ENCODE peak calls at places on chromosome 20, in ten cellular contexts. N is omental fat pad, I is OCI-LY7, A is activated B cell treated with CpG ODN at 0.5 μM for 24 hours, L is fibroblast of villous mesenchyme, T is brain microvascular endothelial cell, F is AG10803, Q is nephron progenitor cell, S is suprapubic skin, U is progenitor cell of endocrine pancreas. W is an unnamed sample.

GRCh38 chr20:63597651-63598478 is 23.8 kb upstream of the HELZ2 start:
- DNase-seq in N (no peak), I (no peak), A (no peak), L (no peak), T (no peak), F (no peak), Q (no peak), S (no peak), U (no peak), W (no peak)

GRCh38 chr20:63503524-63503923 is 4.6 kb upstream of the EEF1A2 start:
- DNase-seq in N (no peak), I (no peak), A (no peak), L (no peak), T (no peak), F (no peak), Q (no peak), S (no peak), U (no peak), W (no peak)

GRCh38 chr20:22411568-22412450 is 172.6 kb downstream of the FOXA2 start:
- DNase-seq in N (no peak), I (no peak), A (no peak), L (peak; percentile 20), T (no peak), F (peak; percentile 31), Q (no peak), S (no peak), U (no peak), W (no peak)

GRCh38 chr20:1154734-1155133 is 30.0 kb downstream of the TMEM74B start:
- DNase-seq in N (no peak), I (no peak), A (no peak), L (no peak), T (no peak), F (no peak), Q (no peak), S (no peak), U (no peak), W (no peak)

GRCh38 chr20:32278199-32278643 is 770 bp downstream of the KIF3B start:
- DNase-seq in N (no peak), I (peak; percentile 63), A (peak; percentile 32), L (peak; percentile 27), T (peak; percentile 3), F (no peak), Q (no peak), S (no peak), U (no peak), W (no peak)

GRCh38 chr20:4441871-4442270 is 279.8 kb upstream of the PRND start:
- DNase-seq in N (no peak), I (no peak), A (no peak), L (no peak), T (no peak), F (peak; percentile 57), Q (no peak), S (no peak), U (no peak), W (no peak)

GRCh38 chr20:63393566-63393965 is 32.4 kb upstream of the CHRNA4 start:
- DNase-seq in N (no peak), I (no peak), A (no peak), L (no peak), T (no peak), F (no peak), Q (no peak), S (no peak), U (no peak), W (no peak)

GRCh38 chr20:58071991-58072390 is 156.5 kb downstream of the ANKRD60 start:
- DNase-seq in N (no peak), I (no peak), A (no peak), L (no peak), T (no peak), F (no peak), Q (no peak), S (no peak), U (no peak), W (no peak)

GRCh38 chr20:10646886-10647420 is 26.8 kb downstream of the JAG1 start:
- DNase-seq in N (no peak), I (no peak), A (no peak), L (no peak), T (no peak), F (no peak), Q (no peak), S (no peak), U (no peak), W (no peak)

GRCh38 chr20:10648651-10649050 is 25.1 kb downstream of the JAG1 start:
- DNase-seq in N (no peak), I (no peak), A (no peak), L (peak; percentile 79), T (peak; percentile 92), F (peak; percentile 84), Q (no peak), S (no peak), U (no peak), W (no peak)

GRCh38 chr20:10647909-10648308 is 25.9 kb downstream of the JAG1 start:
- DNase-seq in N (no peak), I (no peak), A (no peak), L (no peak), T (no peak), F (no peak), Q (no peak), S (no peak), U (no peak), W (no peak)

GRCh38 chr20:10646006-10646405 is 27.8 kb downstream of the JAG1 start:
- DNase-seq in N (no peak), I (no peak), A (no peak), L (no peak), T (no peak), F (no peak), Q (no peak), S (peak; percentile 35), U (no peak), W (no peak)

GRCh38 chr20:10647471-10647870 is 26.3 kb downstream of the JAG1 start:
- DNase-seq in N (no peak), I (peak; percentile 12), A (no peak), L (no peak), T (no peak), F (no peak), Q (no peak), S (no peak), U (no peak), W (peak; percentile 34)
- TF ChIP-seq CTCF in N (no peak), I (peak; percentile 41), A (no peak), L (peak; percentile 53), T (peak; percentile 68), F (peak; percentile 33), Q (peak; percentile 17), S (no peak), U (peak; percentile 39), W (peak; percentile 35)

DNA sequence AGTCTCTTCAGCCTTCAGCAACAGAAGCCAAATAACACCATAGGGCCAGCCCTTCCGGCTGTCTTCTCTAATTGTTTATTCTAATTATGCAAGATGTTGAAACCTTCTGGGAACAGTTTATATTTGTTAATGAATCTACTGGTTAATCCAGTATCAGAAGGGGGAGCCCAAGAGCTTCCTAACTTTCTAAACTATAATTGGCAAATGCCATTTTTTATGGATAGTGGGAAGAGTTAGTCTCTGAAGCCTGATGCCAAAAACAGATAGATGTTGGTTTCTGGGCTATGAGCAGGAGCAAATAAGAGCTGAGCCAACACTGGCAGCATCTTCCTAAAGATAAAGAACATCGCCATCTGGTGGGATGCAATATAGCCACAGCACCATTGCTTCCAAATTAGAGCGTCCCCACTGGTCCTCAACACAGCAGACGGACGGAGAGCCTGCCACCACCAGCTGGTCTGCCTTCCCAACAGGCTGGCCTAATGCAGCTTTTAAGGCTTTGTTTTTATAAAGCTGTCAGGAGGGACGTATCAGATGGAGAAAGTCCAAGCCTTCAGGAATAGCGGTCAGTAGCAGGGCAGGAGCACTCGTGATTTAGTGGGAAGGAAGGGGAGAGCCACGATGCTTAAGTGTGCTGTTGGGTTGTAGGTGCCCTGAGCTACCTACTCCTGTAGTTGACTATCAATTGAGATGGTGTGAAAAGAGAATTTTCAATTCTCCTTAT is 118.8 kb downstream of the RALGAPA2 start:
- DNase-seq in N (no peak), I (peak; percentile 37), A (no peak), L (peak; percentile 67), T (peak; percentile 51), F (peak; percentile 50), Q (peak; percentile 26), S (no peak), U (no peak), W (peak; percentile 85)
- TF ChIP-seq CTCF in N (no peak), I (peak; percentile 73), A (no peak), L (peak; percentile 57), T (peak; percentile 76), F (peak; percentile 57), Q (peak; percentile 51), S (peak; percentile 13), U (peak; percentile 45), W (peak; percentile 64)

GRCh38 chr20:50504231-50504823 is 5.9 kb upstream of the PTPN1 start:
- DNase-seq in N (no peak), I (peak; percentile 41), A (no peak), L (peak; percentile 86), T (no peak), F (no peak), Q (no peak), S (no peak), U (no peak), W (no peak)
- TF ChIP-seq CTCF in N (no peak), I (peak; percentile 72), A (no peak), L (peak; percentile 24), T (peak; percentile 36), F (peak; percentile 15), Q (no peak), S (no peak), U (no peak), W (no peak)

DNA sequence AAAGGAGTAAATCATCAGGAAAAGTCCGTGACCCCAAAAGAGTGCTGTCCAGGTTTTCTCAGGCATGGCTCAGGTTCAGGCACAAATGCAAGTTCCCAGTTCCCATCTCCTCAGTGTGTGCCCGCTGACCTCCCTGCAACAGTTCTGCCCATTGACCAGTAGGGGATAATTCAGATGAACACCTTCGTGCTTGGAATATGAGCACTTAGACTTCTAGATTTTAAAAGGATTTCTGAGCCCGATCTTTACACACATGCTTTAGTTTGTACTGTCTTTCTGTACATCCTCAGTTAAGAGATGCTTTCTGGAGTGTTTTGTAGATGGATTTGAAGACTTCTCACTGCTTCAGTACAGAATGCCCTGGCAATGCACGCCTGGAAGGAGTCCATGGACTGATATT is 239.7 kb upstream of the PLCB4 start:
- DNase-seq in N (no peak), I (no peak), A (no peak), L (no peak), T (no peak), F (no peak), Q (no peak), S (no peak), U (no peak), W (no peak)
- TF ChIP-seq CTCF in N (no peak), I (peak; percentile 29), A (no peak), L (peak; percentile 34), T (peak; percentile 47), F (no peak), Q (peak; percentile 23), S (no peak), U (peak; percentile 38), W (peak; percentile 68)

DNA sequence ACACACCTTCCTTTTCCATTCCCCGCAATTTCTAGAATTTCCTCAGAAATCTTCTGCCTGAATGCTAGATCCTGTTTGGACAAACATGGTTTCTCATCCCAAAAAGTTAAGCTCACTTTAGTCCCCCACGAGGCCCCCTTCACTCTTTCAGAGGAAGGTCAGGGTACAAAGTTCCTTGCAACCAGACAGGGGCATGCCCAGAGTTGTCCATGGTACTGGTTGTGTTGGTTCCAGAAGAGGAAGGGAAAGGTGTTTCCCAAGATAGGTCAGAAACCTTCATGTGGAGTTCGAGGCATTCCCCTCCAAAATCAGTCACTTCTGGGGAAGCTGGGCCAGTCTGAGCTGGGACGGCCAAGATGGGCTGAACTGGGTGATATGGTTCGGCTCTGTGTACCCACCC is 167.6 kb upstream of the MAFB start:
- DNase-seq in N (no peak), I (no peak), A (no peak), L (no peak), T (no peak), F (no peak), Q (no peak), S (no peak), U (no peak), W (no peak)
- TF ChIP-seq CTCF in N (no peak), I (no peak), A (no peak), L (no peak), T (no peak), F (no peak), Q (no peak), S (no peak), U (no peak), W (no peak)